ENCODE peak calls at places on chromosome 1, in seven cellular contexts. L is kidney, T is prostate gland, J is fibroblast of mammary gland, X is H9, B is Peyer's patch, F is upper lobe of left lung. O is an unnamed sample.
A peak's percentile ranks its signal among the peaks of the same experiment; 100 is the strongest.

GRCh38 chr1:36154765-36155559 is 998 bp upstream of the MAP7D1 start:
- DNase-seq in L (no peak), T (no peak), J (no peak), X (peak; percentile 51), B (no peak), F (no peak), O (no peak)

GRCh38 chr1:15352122-15352957 is 57.3 kb upstream of the EFHD2 start:
- DNase-seq in L (peak; percentile 46), T (peak; percentile 67), J (peak; percentile 76), X (no peak), B (no peak), F (no peak), O (no peak)

GRCh38 chr1:154190550-154190949 is 1.4 kb downstream of the TPM3 start:
- DNase-seq in L (no peak), T (no peak), J (peak; percentile 45), X (no peak), B (no peak), F (peak; percentile 30), O (no peak)

GRCh38 chr1:24641646-24642151 is 1.4 kb upstream of the SRRM1 start:
- DNase-seq in L (peak; percentile 79), T (peak; percentile 21), J (peak; percentile 41), X (peak; percentile 35), B (no peak), F (peak; percentile 30), O (peak; percentile 63)

GRCh38 chr1:111406325-111406768 is 21.2 kb downstream of the OVGP1 start:
- DNase-seq in L (no peak), T (peak; percentile 91), J (peak; percentile 31), X (no peak), B (peak; percentile 69), F (peak; percentile 50), O (peak; percentile 23)

GRCh38 chr1:165899461-165899941 is 72.1 kb downstream of the UCK2 start:
- DNase-seq in L (no peak), T (no peak), J (peak; percentile 30), X (peak; percentile 19), B (no peak), F (no peak), O (no peak)

GRCh38 chr1:200588698-200589097 is 31.9 kb downstream of the KIF14 start:
- DNase-seq in L (no peak), T (no peak), J (no peak), X (no peak), B (no peak), F (peak; percentile 36), O (no peak)

GRCh38 chr1:67642694-67643093 is 42.3 kb upstream of the GADD45A start:
- DNase-seq in L (no peak), T (no peak), J (peak; percentile 47), X (no peak), B (no peak), F (no peak), O (no peak)

GRCh38 chr1:160161965-160162705 is 10.7 kb downstream of the ATP1A4 start:
- DNase-seq in L (no peak), T (no peak), J (peak; percentile 19), X (peak; percentile 85), B (no peak), F (peak; percentile 39), O (no peak)

DNA sequence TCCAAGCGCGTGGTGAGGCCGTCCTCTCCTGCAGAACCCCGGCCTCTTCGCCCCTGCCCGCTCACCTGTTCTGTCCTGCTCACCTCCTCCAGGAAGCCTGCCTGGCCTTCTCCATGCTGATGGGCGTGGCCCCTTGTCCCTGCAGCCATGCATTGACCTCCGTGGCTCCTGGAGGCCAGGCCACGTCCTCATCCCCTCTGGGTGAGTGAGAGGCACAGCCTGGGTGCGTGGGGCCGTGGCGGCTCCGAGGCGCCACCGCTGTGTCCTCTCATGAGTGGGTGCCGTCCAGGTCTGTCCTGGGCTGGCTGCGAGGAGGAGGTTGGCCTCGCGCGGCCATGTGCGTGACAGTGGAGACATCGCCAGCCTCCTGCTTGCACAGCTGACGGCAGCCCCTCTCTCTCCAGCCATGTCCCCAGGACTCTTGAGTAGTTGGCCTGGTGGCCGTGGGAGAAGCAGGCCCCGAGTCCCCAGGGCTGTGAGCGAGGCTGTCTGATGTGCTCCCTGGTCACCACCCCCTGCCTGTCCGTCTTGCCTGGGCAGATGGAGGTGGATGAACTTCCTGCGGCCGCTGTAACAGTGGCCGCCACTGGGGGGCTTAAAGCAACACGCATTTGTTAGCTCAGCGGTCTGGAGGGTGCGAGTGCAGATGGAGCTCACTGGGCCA is 58.1 kb downstream of the PRKCZ start:
- DNase-seq in L (peak; percentile 69), T (no peak), J (peak; percentile 46), X (peak; percentile 89), B (no peak), F (peak; percentile 56), O (peak; percentile 21)
- TF ChIP-seq CTCF in L (peak; percentile 11), T (no peak), J (peak; percentile 56), X (peak; percentile 71), B (peak; percentile 15), F (no peak), O (no peak)

GRCh38 chr1:158506369-158506987 is 34.5 kb downstream of the OR10R2 start:
- DNase-seq in L (no peak), T (no peak), J (peak; percentile 10), X (peak; percentile 76), B (peak; percentile 47), F (no peak), O (peak; percentile 47)
- TF ChIP-seq CTCF in L (no peak), T (no peak), J (peak; percentile 34), X (peak; percentile 90), B (peak; percentile 48), F (no peak), O (no peak)

GRCh38 chr1:218996362-218996761 is 177.3 kb upstream of the LYPLAL1 start:
- DNase-seq in L (no peak), T (no peak), J (peak; percentile 19), X (no peak), B (no peak), F (no peak), O (no peak)
- TF ChIP-seq CTCF in L (no peak), T (no peak), J (peak; percentile 33), X (peak; percentile 18), B (no peak), F (no peak), O (no peak)

GRCh38 chr1:173213665-173214064 is 6.5 kb upstream of the TNFSF4 start:
- DNase-seq in L (no peak), T (no peak), J (no peak), X (no peak), B (no peak), F (no peak), O (no peak)
- TF ChIP-seq CTCF in L (no peak), T (no peak), J (no peak), X (no peak), B (no peak), F (no peak), O (no peak)